ENCODE peak calls at places on chromosome 22, in four cellular contexts. X is left ventricle myocardium inferior, E is tibial nerve, A is heart left ventricle. V is an unnamed sample. For H3K36me3, the result is how much of the 10 kb centered on the place peaks cover.

GRCh38 chr22:36900880-36901279 is 12.5 kb upstream of the CSF2RB start:
- DNase-seq in X (no peak), E (no peak), A (no peak), V (peak)

GRCh38 chr22:23774114-23774921 is 1.7 kb downstream of the MMP11 start:
- DNase-seq in X (no peak), E (no peak), A (no peak), V (no peak)

GRCh38 chr22:40203568-40203967 is 25.8 kb downstream of the TNRC6B start:
- DNase-seq in X (no peak), E (no peak), A (no peak), V (no peak)

GRCh38 chr22:48083502-48083901 is 1321.1 kb downstream of the TBC1D22A start:
- DNase-seq in X (no peak), E (no peak), A (no peak), V (no peak)

GRCh38 chr22:24339452-24339747 is 68.8 kb downstream of the SPECC1L start:
- DNase-seq in X (no peak), E (no peak), A (no peak), V (no peak)

GRCh38 chr22:39090426-39091064 is 6.5 kb upstream of the APOBEC3H start:
- DNase-seq in X (no peak), E (no peak), A (no peak), V (no peak)

GRCh38 chr22:39448205-39449054 is 8.4 kb upstream of the MGAT3 start:
- DNase-seq in X (no peak), E (no peak), A (no peak), V (no peak)

GRCh38 chr22:27780161-27780575 is 21.4 kb downstream of the MN1 start:
- DNase-seq in X (peak), E (no peak), A (no peak), V (no peak)

GRCh38 chr22:29751139-29751538 is 15.7 kb downstream of the ZMAT5 start:
- DNase-seq in X (no peak), E (no peak), A (no peak), V (no peak)

GRCh38 chr22:37664249-37665101 is 6.0 kb downstream of the PDXP start:
- DNase-seq in X (no peak), E (no peak), A (no peak), V (no peak)

GRCh38 chr22:19197997-19198865 is 19.7 kb upstream of the SLC25A1 start:
- DNase-seq in X (no peak), E (no peak), A (no peak), V (no peak)

GRCh38 chr22:39170825-39171622 is 18.5 kb upstream of the CBX7 start:
- DNase-seq in X (peak), E (peak), A (peak), V (peak)

GRCh38 chr22:50178871-50179869 is 6.5 kb upstream of the TRABD start:
- DNase-seq in X (no peak), E (no peak), A (no peak), V (no peak)

GRCh38 chr22:18028817-18029527 is 4.6 kb upstream of the MICAL3 start:
- DNase-seq in X (no peak), E (no peak), A (peak), V (no peak)

GRCh38 chr22:37036655-37037377 is 14.7 kb upstream of the KCTD17 start:
- DNase-seq in X (no peak), E (no peak), A (no peak), V (no peak)

GRCh38 chr22:40007826-40008710 is 13.3 kb downstream of the FAM83F start:
- DNase-seq in X (no peak), E (no peak), A (no peak), V (no peak)

GRCh38 chr22:49205401-49205800 is 622.3 kb downstream of the BRD1 start:
- DNase-seq in X (no peak), E (no peak), A (peak), V (no peak)

GRCh38 chr22:44159230-44159629 is 21.5 kb upstream of the PARVG start:
- DNase-seq in X (no peak), E (no peak), A (no peak), V (no peak)

GRCh38 chr22:31800065-31800464 is 46.2 kb downstream of the DEPDC5 start:
- DNase-seq in X (no peak), E (no peak), A (no peak), V (no peak)

GRCh38 chr22:32696089-32696488 is 105.4 kb upstream of the TIMP3 start:
- DNase-seq in X (no peak), E (no peak), A (no peak), V (no peak)

GRCh38 chr22:38570841-38571364 is 920 bp upstream of the DMC1 start:
- DNase-seq in X (peak), E (peak), A (peak), V (no peak)

GRCh38 chr22:24106385-24107381 is 74.6 kb upstream of the SUSD2 start:
- DNase-seq in X (peak), E (no peak), A (no peak), V (no peak)

GRCh38 chr22:49305215-49305965 is 522.3 kb downstream of the BRD1 start:
- DNase-seq in X (peak), E (peak), A (peak), V (peak)

GRCh38 chr22:43427296-43428004 is 15.6 kb downstream of the MPPED1 start:
- DNase-seq in X (no peak), E (no peak), A (no peak), V (no peak)

GRCh38 chr22:39724390-39724789 is 153.8 kb downstream of the CACNA1I start:
- DNase-seq in X (no peak), E (no peak), A (no peak), V (no peak)

GRCh38 chr22:43419371-43420080 is 7.7 kb downstream of the MPPED1 start:
- DNase-seq in X (no peak), E (no peak), A (no peak), V (no peak)

GRCh38 chr22:39514373-39514973 is 5.9 kb upstream of the ATF4 start:
- DNase-seq in X (peak), E (peak), A (no peak), V (no peak)

GRCh38 chr22:36870250-36870649 is 9.4 kb downstream of the NCF4 start:
- DNase-seq in X (no peak), E (no peak), A (no peak), V (no peak)

GRCh38 chr22:27492566-27493201 is 308.9 kb downstream of the MN1 start:
- DNase-seq in X (no peak), E (no peak), A (no peak), V (no peak)

GRCh38 chr22:37043828-37044538 is 7.6 kb upstream of the KCTD17 start:
- DNase-seq in X (peak), E (peak), A (peak), V (no peak)

GRCh38 chr22:37174964-37175363 is 13.1 kb downstream of the C1QTNF6 start:
- DNase-seq in X (no peak), E (no peak), A (no peak), V (no peak)

GRCh38 chr22:17786435-17787158 is 12.3 kb upstream of the BID start:
- DNase-seq in X (peak), E (peak), A (peak), V (no peak)

GRCh38 chr22:22663861-22664800 is 19.7 kb downstream of the GGTLC2 start:
- DNase-seq in X (no peak), E (no peak), A (no peak), V (no peak)

GRCh38 chr22:22670076-22670795 is 25.8 kb downstream of the GGTLC2 start:
- DNase-seq in X (no peak), E (no peak), A (no peak), V (no peak)

GRCh38 chr22:22669093-22669492 is 24.7 kb downstream of the GGTLC2 start:
- DNase-seq in X (no peak), E (no peak), A (no peak), V (no peak)

GRCh38 chr22:22667966-22668880 is 23.8 kb downstream of the GGTLC2 start:
- DNase-seq in X (no peak), E (no peak), A (no peak), V (no peak)

GRCh38 chr22:22666307-22667091 is 22.1 kb downstream of the GGTLC2 start:
- DNase-seq in X (no peak), E (no peak), A (no peak), V (no peak)
- H3K36me3 ChIP-seq in X (under half), E (under half), A (under half), V (under half)

GRCh38 chr22:25878933-25879332 is 136.9 kb downstream of the MYO18B start:
- DNase-seq in X (no peak), E (no peak), A (no peak), V (no peak)
- H3K36me3 ChIP-seq in X (under half), E (under half), A (half or more), V (under half)

GRCh38 chr22:35739076-35739475 is 21.4 kb downstream of the APOL5 start:
- DNase-seq in X (no peak), E (no peak), A (no peak), V (no peak)
- H3K36me3 ChIP-seq in X (under half), E (under half), A (under half), V (under half)

DNA sequence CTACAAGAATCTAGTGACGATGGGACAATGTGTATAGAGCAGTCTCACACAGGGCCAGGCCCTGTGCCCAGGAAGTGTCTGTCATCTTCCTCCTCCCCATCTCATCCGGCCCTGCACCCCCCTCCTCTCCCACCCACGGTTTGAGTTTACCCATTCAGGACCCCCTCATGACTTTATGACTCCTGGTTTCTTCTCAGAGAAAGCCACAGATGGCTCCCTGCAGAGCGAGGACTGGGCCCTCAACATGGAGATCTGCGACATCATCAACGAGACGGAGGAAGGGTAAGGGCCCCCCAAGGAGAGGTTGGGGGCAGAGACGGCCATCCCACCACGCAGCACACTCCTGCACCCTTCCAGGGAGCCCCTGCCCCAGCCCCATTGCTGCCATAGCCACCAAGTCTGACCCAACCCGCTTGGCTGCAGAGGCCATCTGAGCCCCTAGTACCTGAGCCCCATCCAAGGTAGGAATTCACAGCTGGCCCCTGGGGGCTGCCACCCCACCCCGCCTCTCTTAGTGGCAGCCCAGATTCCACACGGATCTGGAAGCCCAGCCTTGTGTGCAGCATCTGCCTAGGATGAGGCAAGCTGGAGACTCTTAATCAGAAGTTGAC is 18.1 kb downstream of the TOM1 start:
- DNase-seq in X (no peak), E (no peak), A (no peak), V (no peak)
- H3K36me3 ChIP-seq in X (half or more), E (half or more), A (half or more), V (under half)

DNA sequence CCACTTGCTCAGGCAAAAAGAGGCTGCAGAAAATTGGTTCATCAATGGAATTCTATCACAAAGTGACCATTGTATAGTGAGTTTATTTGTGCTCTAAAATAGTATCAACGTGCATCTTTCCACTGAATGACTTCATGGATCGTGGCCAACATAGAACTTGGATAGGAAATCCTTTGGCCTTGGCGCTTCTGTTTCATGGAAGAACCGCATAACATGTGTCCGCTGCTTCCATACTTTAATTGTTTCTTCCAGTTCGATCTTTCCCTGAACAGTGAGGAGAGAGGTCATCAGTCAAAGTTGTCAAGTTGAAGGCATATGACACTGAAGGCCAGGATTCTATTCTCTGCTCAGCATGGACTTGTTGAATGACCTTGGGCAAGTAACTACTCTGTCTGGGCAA is 4.5 kb downstream of the NDUFA6 start:
- DNase-seq in X (no peak), E (no peak), A (no peak), V (no peak)
- H3K36me3 ChIP-seq in X (half or more), E (half or more), A (half or more), V (half or more)

GRCh38 chr22:46793497-46793896 is 31.0 kb downstream of the TBC1D22A start:
- DNase-seq in X (no peak), E (no peak), A (no peak), V (no peak)

GRCh38 chr22:46794491-46794890 is 32.0 kb downstream of the TBC1D22A start:
- DNase-seq in X (no peak), E (no peak), A (no peak), V (no peak)

GRCh38 chr22:46795140-46795539 is 32.7 kb downstream of the TBC1D22A start:
- DNase-seq in X (no peak), E (no peak), A (no peak), V (no peak)

GRCh38 chr22:46792841-46793261 is 30.4 kb downstream of the TBC1D22A start:
- DNase-seq in X (no peak), E (no peak), A (no peak), V (no peak)

DNA sequence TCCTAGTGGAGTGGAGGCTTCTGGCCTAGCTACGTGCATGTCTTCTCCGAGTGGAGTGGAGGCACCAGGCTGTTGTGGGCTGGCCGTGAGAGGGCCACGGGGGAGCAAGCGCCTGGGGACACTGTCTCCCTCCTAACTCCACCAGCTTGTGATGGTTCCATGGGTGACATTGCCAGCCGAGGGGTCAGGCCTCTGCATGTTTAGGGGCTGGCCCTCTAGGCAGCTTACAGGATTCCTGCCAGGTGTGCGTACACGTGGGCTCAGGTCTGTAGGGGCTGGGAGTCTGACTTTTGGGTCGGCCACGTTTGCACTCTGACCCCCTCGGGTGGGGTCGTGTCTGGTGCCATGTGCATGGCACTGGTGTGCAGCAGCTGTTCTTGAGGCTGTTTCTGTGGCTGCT is 31.6 kb downstream of the TBC1D22A start:
- DNase-seq in X (no peak), E (no peak), A (no peak), V (no peak)
- H3K36me3 ChIP-seq in X (under half), E (half or more), A (under half), V (half or more)